ENCODE peak calls at places on chromosome 18, in five cellular contexts. M is uterus, D is A549, X is heart left ventricle, N is vagina. Y is an unnamed sample.

GRCh38 chr18:57918601-57919000 is 115.5 kb upstream of the ATP8B1 start:
- DNase-seq in D (no peak), N (peak), M (no peak), X (no peak), Y (no peak)

GRCh38 chr18:12376034-12376717 is 851 bp downstream of the AFG3L2 start:
- DNase-seq in D (no peak), M (no peak), N (no peak), X (peak), Y (peak)

GRCh38 chr18:60466671-60467070 is 94.1 kb upstream of the MC4R start:
- DNase-seq in N (no peak), M (no peak), X (no peak), D (no peak), Y (no peak)

GRCh38 chr18:70384181-70384790 is 95.4 kb downstream of the SOCS6 start:
- DNase-seq in N (no peak), D (peak), M (no peak), X (no peak), Y (no peak)

GRCh38 chr18:10131783-10132381 is 218.1 kb downstream of the VAPA start:
- DNase-seq in X (peak), D (no peak), M (peak), N (no peak), Y (no peak)

GRCh38 chr18:34807106-34807796 is 97.2 kb downstream of the DTNA start:
- DNase-seq in X (no peak), M (no peak), N (no peak), D (no peak), Y (no peak)

GRCh38 chr18:46946656-46947282 is 29.4 kb downstream of the KATNAL2 start:
- DNase-seq in N (no peak), D (peak), M (peak), X (peak), Y (peak)

GRCh38 chr18:70072678-70073077 is 125.0 kb upstream of the CD226 start:
- DNase-seq in N (no peak), M (no peak), X (no peak), D (no peak), Y (no peak)

DNA sequence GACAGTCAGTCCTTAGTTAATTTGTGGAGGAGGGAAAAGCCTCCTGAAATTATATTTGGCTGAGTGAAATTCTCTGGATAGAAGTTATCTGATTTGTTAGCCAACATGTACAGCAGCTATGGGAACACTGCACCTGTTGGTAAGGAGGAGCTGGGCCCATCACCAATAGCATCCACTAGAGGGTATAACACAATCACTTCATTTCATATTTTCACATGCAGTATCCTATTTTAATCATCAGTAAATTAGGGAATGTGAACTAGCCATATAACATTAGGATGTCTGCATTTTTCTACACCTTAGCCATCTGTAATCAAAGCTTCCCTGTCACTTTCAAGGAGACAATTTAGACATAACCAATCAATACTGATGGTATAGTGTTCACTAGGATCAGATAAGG is 818.4 kb upstream of the CDH2 start:
- DNase-seq in M (no peak), D (no peak), N (no peak), X (no peak), Y (no peak)
- TF ChIP-seq CTCF in M (no peak), D (no peak), N (no peak), X (no peak), Y (no peak)

GRCh38 chr18:79337620-79338019 is 58.1 kb upstream of the NFATC1 start:
- DNase-seq in D (no peak), N (no peak), X (no peak), M (no peak), Y (no peak)
- TF ChIP-seq POLR2A in D (no peak), N (no peak), X (no peak), M (no peak), Y (no peak)

GRCh38 chr18:36583155-36583745 is 245.6 kb downstream of the TPGS2 start:
- DNase-seq in M (no peak), N (peak), X (no peak), D (no peak), Y (no peak)
- TF ChIP-seq CTCF in M (no peak), N (no peak), X (no peak), D (no peak), Y (no peak)

DNA sequence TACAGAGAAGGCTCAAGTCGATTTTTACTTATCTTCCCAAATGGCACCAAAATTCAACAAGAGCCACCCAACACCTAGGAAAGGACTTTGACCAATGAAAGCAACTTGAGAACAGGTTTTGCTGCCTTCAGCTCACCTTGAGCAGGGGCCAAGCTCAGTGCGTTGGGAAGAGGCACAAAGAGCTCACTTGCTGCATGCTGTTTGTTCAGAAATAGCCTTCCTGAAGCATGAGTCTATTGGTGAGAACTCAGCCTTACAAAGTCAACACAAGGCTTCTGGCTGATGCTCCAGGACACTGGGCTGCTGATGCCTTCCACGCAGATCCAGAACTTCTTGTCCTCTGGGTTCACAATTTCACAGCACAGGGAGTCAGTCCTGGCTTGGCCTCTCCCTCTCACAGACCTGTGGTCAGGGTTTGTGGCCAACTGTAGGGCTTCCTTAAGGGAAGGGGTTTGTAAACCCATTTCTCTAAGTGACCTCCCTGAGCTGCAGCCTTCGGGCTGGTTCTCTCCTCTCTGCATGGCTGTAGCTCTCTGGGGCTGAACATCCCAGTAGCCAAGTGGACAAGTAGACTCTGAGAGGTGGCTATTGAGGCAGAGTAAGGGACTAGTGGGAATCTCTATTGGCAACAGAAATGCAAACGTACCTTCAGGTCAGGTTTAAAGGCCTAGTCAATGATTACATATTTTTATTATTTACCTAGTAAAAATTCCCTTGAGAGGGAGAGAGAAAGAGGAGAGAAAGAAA is 124.7 kb upstream of the GATA6 start:
- DNase-seq in M (no peak), N (no peak), D (no peak), X (no peak), Y (no peak)
- TF ChIP-seq POLR2A in M (no peak), N (no peak), D (no peak), X (no peak), Y (no peak)